ENCODE peak calls at places on chromosomes 1 and 21, in five cellular contexts. H is cardiac muscle cell, X is NB4, P is AG09319, W is AG04450. Y is an unnamed sample.

GRCh38 chr1:35539824-35540261 is 17.4 kb downstream of the KIAA0319L start:
- DNase-seq in P (no peak), X (peak), W (peak), H (peak), Y (peak)

GRCh38 chr21:26572668-26573381 is at the start of gene CYYR1:
- DNase-seq in X (no peak), W (no peak), P (no peak), H (peak), Y (peak)

GRCh38 chr1:151680391-151680790 is 36.2 kb downstream of the CELF3 start:
- DNase-seq in W (no peak), H (peak), X (no peak), P (no peak), Y (peak)

GRCh38 chr1:41434306-41434705 is 50.2 kb downstream of the EDN2 start:
- DNase-seq in W (no peak), P (no peak), H (no peak), X (no peak), Y (no peak)

GRCh38 chr1:116777831-116778830 is 23.9 kb downstream of the CD2 start:
- DNase-seq in H (peak), X (peak), W (no peak), P (peak), Y (peak)

GRCh38 chr21:15695241-15695640 is 34.5 kb upstream of the USP25 start:
- DNase-seq in W (no peak), P (no peak), H (no peak), X (no peak), Y (peak)

GRCh38 chr1:42761567-42761966 is 5.3 kb downstream of the P3H1 start:
- DNase-seq in X (no peak), P (no peak), W (no peak), H (no peak), Y (no peak)

GRCh38 chr21:44052071-44052829 is 40.1 kb downstream of the TRAPPC10 start:
- DNase-seq in P (no peak), H (peak), X (no peak), W (no peak), Y (no peak)

GRCh38 chr1:117673405-117673804 is 67.6 kb downstream of the TENT5C start:
- DNase-seq in P (no peak), X (peak), W (no peak), H (peak), Y (peak)

GRCh38 chr1:206430031-206430983 is 40.0 kb upstream of the IKBKE start:
- DNase-seq in P (peak), W (peak), X (no peak), H (peak), Y (peak)

GRCh38 chr1:176206006-176206960 is 803 bp downstream of the COP1 start:
- DNase-seq in H (peak), P (no peak), X (peak), W (no peak), Y (peak)

GRCh38 chr1:42891471-42891870 is 45.1 kb downstream of the ZNF691 start:
- DNase-seq in P (no peak), H (no peak), X (no peak), W (no peak), Y (no peak)

GRCh38 chr1:918353-918752 is 5.4 kb upstream of the SAMD11 start:
- DNase-seq in X (no peak), W (no peak), P (no peak), H (no peak), Y (no peak)

GRCh38 chr1:37319284-37319683 is 155.1 kb upstream of the ZC3H12A start:
- DNase-seq in H (no peak), W (no peak), P (no peak), X (no peak), Y (no peak)

GRCh38 chr1:157104598-157105293 is 5.1 kb upstream of the ETV3L start:
- DNase-seq in X (no peak), P (no peak), H (no peak), W (no peak), Y (no peak)

GRCh38 chr1:225877570-225877969 is 4.6 kb downstream of the TMEM63A start:
- DNase-seq in X (peak), W (no peak), H (peak), P (peak), Y (peak)

DNA sequence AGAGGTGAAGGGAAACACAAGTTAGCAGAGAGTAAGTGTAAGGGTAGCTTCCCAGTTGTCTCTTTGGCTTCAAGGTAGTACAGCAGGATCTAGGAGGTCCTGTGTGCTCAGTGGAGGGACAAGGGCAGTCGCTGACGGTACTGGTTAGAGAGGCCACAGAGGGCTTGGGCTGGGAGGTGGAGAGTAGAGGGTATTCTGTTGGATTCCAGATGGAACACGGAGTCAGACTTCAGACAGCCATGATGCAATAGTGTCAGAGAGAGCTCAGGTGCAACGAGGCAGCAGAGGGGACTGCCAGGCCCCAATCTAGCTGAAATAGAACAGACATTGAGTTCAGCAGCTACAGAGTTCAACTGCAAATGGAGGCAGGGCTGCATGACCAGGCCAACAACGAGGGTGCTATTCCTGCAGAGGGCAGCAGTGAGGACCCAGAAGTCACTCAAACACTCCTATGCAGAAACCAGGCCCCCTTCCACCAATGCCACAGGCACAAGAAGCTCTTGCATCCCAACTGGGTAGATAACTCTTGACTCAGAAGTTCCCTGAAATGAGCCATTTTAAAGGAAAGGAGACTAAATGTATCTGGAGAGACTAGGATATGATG is 325.0 kb upstream of the ESRRG start:
- DNase-seq in P (no peak), H (peak), W (no peak), X (peak), Y (no peak)
- TF ChIP-seq CTCF in P (no peak), H (peak), W (no peak), X (peak), Y (no peak)

DNA sequence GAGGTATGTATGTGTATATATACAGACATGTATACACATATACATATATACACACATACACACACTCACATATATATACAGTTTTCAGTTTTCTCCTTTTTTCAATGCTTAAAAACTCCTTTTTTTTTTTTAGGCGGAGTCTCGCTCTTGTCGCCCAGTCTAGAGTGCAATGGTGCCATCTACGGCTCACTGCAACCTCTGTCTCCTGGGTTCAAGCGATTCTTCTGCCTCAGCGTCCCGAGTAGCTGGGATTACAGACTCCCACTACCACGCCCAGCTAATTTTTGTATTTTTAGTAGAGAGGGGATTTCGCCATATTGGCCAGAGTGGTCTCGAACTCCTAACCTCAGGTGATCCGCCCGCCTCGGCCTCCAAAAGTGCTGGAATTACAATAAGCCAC is 27.0 kb downstream of the STYXL2 start:
- DNase-seq in P (no peak), W (no peak), H (no peak), X (no peak), Y (no peak)
- TF ChIP-seq CTCF in P (no peak), W (no peak), H (no peak), X (no peak), Y (no peak)

GRCh38 chr1:53593758-53594380 is 134.7 kb downstream of the DMRTB1 start:
- DNase-seq in P (no peak), X (no peak), W (no peak), H (peak), Y (no peak)

GRCh38 chr1:53590581-53591515 is 131.6 kb downstream of the DMRTB1 start:
- DNase-seq in X (no peak), P (no peak), W (no peak), H (peak), Y (peak)

GRCh38 chr1:53592985-53593757 is 134.0 kb downstream of the DMRTB1 start:
- DNase-seq in X (no peak), H (no peak), P (no peak), W (no peak), Y (no peak)

GRCh38 chr1:53591924-53592323 is 132.7 kb downstream of the DMRTB1 start:
- DNase-seq in X (no peak), H (no peak), P (no peak), W (no peak), Y (no peak)

DNA sequence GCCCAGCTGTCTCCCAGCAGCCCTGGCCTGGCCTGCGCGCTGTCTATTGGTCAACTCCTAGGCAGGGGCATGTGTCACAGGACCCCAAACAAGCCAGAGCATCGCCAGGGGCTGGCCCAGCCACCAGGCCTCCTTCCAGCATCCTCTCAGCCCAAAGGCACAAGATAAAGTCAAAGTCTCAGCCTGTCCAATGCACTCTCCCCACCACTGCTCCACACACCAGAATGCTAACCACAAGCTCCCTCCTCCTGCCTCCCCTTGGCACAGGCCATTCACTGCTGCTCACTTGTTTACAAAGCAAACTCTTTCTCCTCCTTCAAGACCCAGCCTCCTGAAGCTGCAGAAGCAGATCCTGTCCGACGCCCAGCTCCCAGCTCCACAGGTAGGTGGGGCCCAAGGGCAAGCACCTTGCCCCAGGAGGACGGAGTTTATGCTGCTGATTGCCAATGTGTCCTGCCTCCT is 133.4 kb downstream of the DMRTB1 start:
- DNase-seq in H (peak), P (peak), W (peak), X (no peak), Y (peak)
- TF ChIP-seq CTCF in H (no peak), P (no peak), W (no peak), X (no peak), Y (peak)

DNA sequence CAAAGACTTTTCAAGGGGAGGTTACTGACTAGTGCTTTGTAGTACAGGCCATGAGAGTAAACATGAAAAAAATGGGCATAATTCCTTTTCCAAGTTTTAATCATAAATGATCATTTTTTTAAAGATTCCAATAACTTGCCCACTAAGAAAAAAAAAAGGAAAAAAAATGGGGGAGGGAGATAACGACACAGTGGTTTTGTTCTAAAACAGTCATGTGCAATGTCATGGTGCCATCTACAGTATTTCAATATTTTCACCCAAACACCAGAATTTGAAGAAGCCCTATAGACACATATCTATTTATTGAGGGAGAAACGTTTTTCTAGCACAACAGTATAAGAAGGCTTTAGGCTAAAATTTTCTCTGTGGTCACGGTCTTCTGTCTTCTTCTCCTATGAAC is 250.2 kb downstream of the LTN1 start:
- DNase-seq in W (no peak), P (no peak), H (peak), X (no peak), Y (peak)
- TF ChIP-seq CTCF in W (peak), P (peak), H (peak), X (no peak), Y (peak)

GRCh38 chr1:202237052-202237451 is 43.5 kb downstream of the LGR6 start:
- DNase-seq in H (peak), W (no peak), X (peak), P (no peak), Y (peak)
- TF ChIP-seq CTCF in H (peak), W (peak), X (peak), P (peak), Y (peak)

GRCh38 chr1:244496186-244496585 is 35.1 kb downstream of the CATSPERE start:
- DNase-seq in W (no peak), H (no peak), P (no peak), X (no peak), Y (no peak)
- TF ChIP-seq CTCF in W (no peak), H (no peak), P (no peak), X (no peak), Y (no peak)

GRCh38 chr21:39183272-39184049 is at the start of gene PSMG1:
- DNase-seq in X (peak), H (peak), W (peak), P (peak), Y (peak)

GRCh38 chr21:39181205-39181818 is 1.9 kb downstream of the PSMG1 start:
- DNase-seq in P (no peak), H (no peak), X (no peak), W (no peak), Y (peak)

GRCh38 chr21:39182484-39183271 is 573 bp downstream of the PSMG1 start:
- DNase-seq in W (no peak), P (no peak), X (peak), H (peak), Y (peak)

GRCh38 chr21:39182016-39182415 is 1.2 kb downstream of the PSMG1 start:
- DNase-seq in P (no peak), W (no peak), X (peak), H (no peak), Y (no peak)

GRCh38 chr21:39180429-39181019 is 2.7 kb downstream of the PSMG1 start:
- DNase-seq in W (no peak), X (peak), P (no peak), H (peak), Y (peak)
- TF ChIP-seq CTCF in W (peak), X (peak), P (no peak), H (peak), Y (peak)

GRCh38 chr1:25692560-25692959 is 76.0 kb downstream of the MAN1C1 start:
- DNase-seq in W (no peak), X (peak), H (no peak), P (no peak), Y (no peak)

GRCh38 chr1:25694167-25694566 is 77.6 kb downstream of the MAN1C1 start:
- DNase-seq in P (no peak), W (no peak), X (no peak), H (no peak), Y (peak)

GRCh38 chr1:25695991-25696330 is 79.4 kb downstream of the MAN1C1 start:
- DNase-seq in W (peak), P (peak), H (peak), X (no peak), Y (peak)

GRCh38 chr1:25695066-25695990 is 78.7 kb downstream of the MAN1C1 start:
- DNase-seq in P (peak), H (peak), W (peak), X (peak), Y (peak)

DNA sequence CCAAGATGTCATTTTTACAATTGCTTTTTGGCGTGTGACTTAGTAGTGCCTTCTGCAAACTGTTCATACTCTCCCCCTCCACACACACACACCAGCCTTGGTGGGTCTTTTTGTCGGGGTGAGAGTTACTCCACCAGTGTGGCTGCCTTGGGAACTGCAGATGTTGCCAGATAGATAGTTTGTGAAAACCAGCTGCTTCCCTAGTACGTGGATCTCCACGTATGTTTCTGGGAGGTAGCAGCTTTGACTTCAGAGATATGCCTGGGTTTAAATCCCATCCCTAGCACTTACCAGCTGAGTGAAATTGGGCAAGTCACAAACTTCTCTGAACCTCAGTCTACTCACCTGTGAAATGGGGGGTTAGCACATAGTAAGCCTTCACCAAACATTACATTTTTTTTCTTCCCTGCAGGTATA is 78.0 kb downstream of the MAN1C1 start:
- DNase-seq in X (no peak), H (peak), P (no peak), W (no peak), Y (no peak)
- TF ChIP-seq CTCF in X (no peak), H (no peak), P (no peak), W (peak), Y (peak)

DNA sequence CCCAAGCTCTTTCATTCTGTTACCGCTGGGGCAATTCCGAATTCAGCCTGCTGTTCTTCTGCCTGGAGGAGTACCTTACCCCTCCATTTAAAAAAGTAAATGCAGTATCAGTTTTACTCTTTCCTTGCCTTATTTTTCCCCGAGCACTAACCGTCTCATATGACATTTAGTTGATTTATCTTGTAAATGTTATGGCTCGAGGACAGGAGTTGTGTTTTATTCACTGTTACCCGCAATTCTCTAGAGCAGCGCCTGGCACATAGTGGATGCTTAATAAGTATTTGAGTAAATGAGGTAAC is 425 bp upstream of the TADA1 start:
- DNase-seq in P (no peak), X (no peak), W (no peak), H (no peak), Y (no peak)
- TF ChIP-seq CTCF in P (no peak), X (peak), W (no peak), H (no peak), Y (peak)